ENCODE peak calls at places on chromosomes 16 and 17, in five cellular contexts. One of them, this sample, is unnamed.

GRCh38 chr17:80219013-80219776 is 938 bp downstream of the SGSH start:
- DNase-seq in HFF-Myc: peak; percentile 45
- DNase-seq in body of pancreas: peak; percentile 86
- DNase-seq in transverse colon: peak; percentile 87
- DNase-seq in progenitor cell of endocrine pancreas: no peak
- DNase-seq in this sample: no peak

GRCh38 chr17:45346255-45347015 is 29.6 kb upstream of the MAP3K14 start:
- DNase-seq in HFF-Myc: no peak
- DNase-seq in body of pancreas: no peak
- DNase-seq in transverse colon: peak; percentile 6
- DNase-seq in progenitor cell of endocrine pancreas: no peak
- DNase-seq in this sample: no peak

GRCh38 chr16:5510819-5511370 is 413.3 kb upstream of the EEF2KMT start:
- DNase-seq in HFF-Myc: no peak
- DNase-seq in body of pancreas: no peak
- DNase-seq in transverse colon: no peak
- DNase-seq in progenitor cell of endocrine pancreas: no peak
- DNase-seq in this sample: no peak

GRCh38 chr17:73595068-73595865 is 49.0 kb downstream of the SDK2 start:
- DNase-seq in HFF-Myc: no peak
- DNase-seq in body of pancreas: no peak
- DNase-seq in transverse colon: peak; percentile 45
- DNase-seq in progenitor cell of endocrine pancreas: peak; percentile 34
- DNase-seq in this sample: no peak

GRCh38 chr17:41710472-41711090 is 1.6 kb upstream of the GAST start:
- DNase-seq in HFF-Myc: no peak
- DNase-seq in body of pancreas: peak; percentile 59
- DNase-seq in transverse colon: no peak
- DNase-seq in progenitor cell of endocrine pancreas: no peak
- DNase-seq in this sample: no peak

GRCh38 chr16:56628486-56629035 is 3.0 kb downstream of the MT1E start:
- DNase-seq in HFF-Myc: no peak
- DNase-seq in body of pancreas: no peak
- DNase-seq in transverse colon: no peak
- DNase-seq in progenitor cell of endocrine pancreas: no peak
- DNase-seq in this sample: no peak

GRCh38 chr16:68704232-68704867 is 32.7 kb upstream of the CDH1 start:
- DNase-seq in HFF-Myc: peak; percentile 39
- DNase-seq in body of pancreas: peak; percentile 95
- DNase-seq in transverse colon: peak; percentile 92
- DNase-seq in progenitor cell of endocrine pancreas: peak; percentile 67
- DNase-seq in this sample: peak; percentile 78

GRCh38 chr16:86303787-86304685 is 206.3 kb upstream of the FOXF1 start:
- DNase-seq in HFF-Myc: no peak
- DNase-seq in body of pancreas: peak; percentile 27
- DNase-seq in transverse colon: peak; percentile 43
- DNase-seq in progenitor cell of endocrine pancreas: no peak
- DNase-seq in this sample: no peak

GRCh38 chr16:57730771-57731730 is 4.5 kb upstream of the KATNB1 start:
- DNase-seq in HFF-Myc: no peak
- DNase-seq in body of pancreas: no peak
- DNase-seq in transverse colon: no peak
- DNase-seq in progenitor cell of endocrine pancreas: no peak
- DNase-seq in this sample: no peak

GRCh38 chr17:75346906-75347305 is 57.7 kb upstream of the SLC25A19 start:
- DNase-seq in HFF-Myc: no peak
- DNase-seq in body of pancreas: no peak
- DNase-seq in transverse colon: no peak
- DNase-seq in progenitor cell of endocrine pancreas: no peak
- DNase-seq in this sample: no peak

GRCh38 chr16:58792188-58792587 is 58.1 kb upstream of the GOT2 start:
- DNase-seq in HFF-Myc: no peak
- DNase-seq in body of pancreas: no peak
- DNase-seq in transverse colon: no peak
- DNase-seq in progenitor cell of endocrine pancreas: no peak
- DNase-seq in this sample: no peak

GRCh38 chr17:7854078-7854777 is 638 bp upstream of the TMEM88 start:
- DNase-seq in HFF-Myc: no peak
- DNase-seq in body of pancreas: no peak
- DNase-seq in transverse colon: no peak
- DNase-seq in progenitor cell of endocrine pancreas: no peak
- DNase-seq in this sample: peak; percentile 68

GRCh38 chr17:67289174-67289876 is 44.3 kb upstream of the HELZ start:
- DNase-seq in HFF-Myc: no peak
- DNase-seq in body of pancreas: peak; percentile 66
- DNase-seq in transverse colon: peak; percentile 30
- DNase-seq in progenitor cell of endocrine pancreas: no peak
- DNase-seq in this sample: no peak

GRCh38 chr16:49019081-49019633 is 262.5 kb downstream of the CBLN1 start:
- DNase-seq in HFF-Myc: peak; percentile 86
- DNase-seq in body of pancreas: peak; percentile 5
- DNase-seq in transverse colon: no peak
- DNase-seq in progenitor cell of endocrine pancreas: no peak
- DNase-seq in this sample: no peak

GRCh38 chr16:49020436-49020835 is 261.2 kb downstream of the CBLN1 start:
- DNase-seq in HFF-Myc: no peak
- DNase-seq in body of pancreas: no peak
- DNase-seq in transverse colon: no peak
- DNase-seq in progenitor cell of endocrine pancreas: no peak
- DNase-seq in this sample: no peak

GRCh38 chr16:49021136-49021535 is 260.5 kb downstream of the CBLN1 start:
- DNase-seq in HFF-Myc: peak; percentile 98
- DNase-seq in body of pancreas: no peak
- DNase-seq in transverse colon: no peak
- DNase-seq in progenitor cell of endocrine pancreas: no peak
- DNase-seq in this sample: no peak

GRCh38 chr16:49018259-49018931 is 263.2 kb downstream of the CBLN1 start:
- DNase-seq in HFF-Myc: no peak
- DNase-seq in body of pancreas: no peak
- DNase-seq in transverse colon: no peak
- DNase-seq in progenitor cell of endocrine pancreas: no peak
- DNase-seq in this sample: no peak

GRCh38 chr16:49019826-49020401 is 261.7 kb downstream of the CBLN1 start:
- DNase-seq in HFF-Myc: no peak
- DNase-seq in body of pancreas: peak; percentile 27
- DNase-seq in transverse colon: no peak
- DNase-seq in progenitor cell of endocrine pancreas: no peak
- DNase-seq in this sample: no peak
- TF ChIP-seq CTCF in HFF-Myc: no peak
- TF ChIP-seq CTCF in body of pancreas: no peak
- TF ChIP-seq CTCF in transverse colon: no peak
- TF ChIP-seq CTCF in progenitor cell of endocrine pancreas: no peak
- TF ChIP-seq CTCF in this sample: peak; percentile 20

GRCh38 chr16:397135-397661 is at the start of gene NME4:
- DNase-seq in HFF-Myc: no peak
- DNase-seq in body of pancreas: no peak
- DNase-seq in transverse colon: peak; percentile 40
- DNase-seq in progenitor cell of endocrine pancreas: peak; percentile 37
- DNase-seq in this sample: no peak

GRCh38 chr16:396605-397004 is 394 bp upstream of the NME4 start:
- DNase-seq in HFF-Myc: no peak
- DNase-seq in body of pancreas: no peak
- DNase-seq in transverse colon: peak; percentile 39
- DNase-seq in progenitor cell of endocrine pancreas: no peak
- DNase-seq in this sample: no peak

GRCh38 chr16:399278-400019 is 2.2 kb upstream of the DECR2 start:
- DNase-seq in HFF-Myc: no peak
- DNase-seq in body of pancreas: no peak
- DNase-seq in transverse colon: no peak
- DNase-seq in progenitor cell of endocrine pancreas: no peak
- DNase-seq in this sample: no peak

GRCh38 chr16:398551-399277 is 1.7 kb downstream of the NME4 start:
- DNase-seq in HFF-Myc: no peak
- DNase-seq in body of pancreas: no peak
- DNase-seq in transverse colon: no peak
- DNase-seq in progenitor cell of endocrine pancreas: no peak
- DNase-seq in this sample: no peak

GRCh38 chr16:397736-398332 is 835 bp downstream of the NME4 start:
- DNase-seq in HFF-Myc: peak; percentile 17
- DNase-seq in body of pancreas: peak; percentile 87
- DNase-seq in transverse colon: peak; percentile 81
- DNase-seq in progenitor cell of endocrine pancreas: peak; percentile 75
- DNase-seq in this sample: no peak
- TF ChIP-seq CTCF in HFF-Myc: no peak
- TF ChIP-seq CTCF in body of pancreas: peak; percentile 68
- TF ChIP-seq CTCF in transverse colon: peak; percentile 80
- TF ChIP-seq CTCF in progenitor cell of endocrine pancreas: peak; percentile 55
- TF ChIP-seq CTCF in this sample: peak; percentile 70

GRCh38 chr17:32444301-32445074 is at the start of gene PSMD11:
- DNase-seq in HFF-Myc: peak; percentile 84
- DNase-seq in body of pancreas: peak; percentile 98
- DNase-seq in transverse colon: peak; percentile 98
- DNase-seq in progenitor cell of endocrine pancreas: peak; percentile 99
- DNase-seq in this sample: peak; percentile 99
- TF ChIP-seq CTCF in HFF-Myc: peak; percentile 91
- TF ChIP-seq CTCF in body of pancreas: peak; percentile 92
- TF ChIP-seq CTCF in transverse colon: peak; percentile 81
- TF ChIP-seq CTCF in progenitor cell of endocrine pancreas: peak; percentile 98
- TF ChIP-seq CTCF in this sample: peak; percentile 99

GRCh38 chr17:49574945-49575523 is 637 bp upstream of the NXPH3 start:
- DNase-seq in HFF-Myc: no peak
- DNase-seq in body of pancreas: no peak
- DNase-seq in transverse colon: no peak
- DNase-seq in progenitor cell of endocrine pancreas: no peak
- DNase-seq in this sample: no peak

GRCh38 chr17:49576906-49577650 is 1.4 kb downstream of the NXPH3 start:
- DNase-seq in HFF-Myc: no peak
- DNase-seq in body of pancreas: no peak
- DNase-seq in transverse colon: no peak
- DNase-seq in progenitor cell of endocrine pancreas: no peak
- DNase-seq in this sample: no peak

GRCh38 chr17:49574283-49574892 is 1.3 kb upstream of the NXPH3 start:
- DNase-seq in HFF-Myc: no peak
- DNase-seq in body of pancreas: no peak
- DNase-seq in transverse colon: no peak
- DNase-seq in progenitor cell of endocrine pancreas: no peak
- DNase-seq in this sample: no peak

GRCh38 chr17:49576121-49576905 is 642 bp downstream of the NXPH3 start:
- DNase-seq in HFF-Myc: no peak
- DNase-seq in body of pancreas: no peak
- DNase-seq in transverse colon: no peak
- DNase-seq in progenitor cell of endocrine pancreas: no peak
- DNase-seq in this sample: no peak

GRCh38 chr17:49575524-49576120 is at the start of gene NXPH3:
- DNase-seq in HFF-Myc: no peak
- DNase-seq in body of pancreas: peak; percentile 49
- DNase-seq in transverse colon: peak; percentile 74
- DNase-seq in progenitor cell of endocrine pancreas: peak; percentile 68
- DNase-seq in this sample: peak; percentile 86
- TF ChIP-seq CTCF in HFF-Myc: no peak
- TF ChIP-seq CTCF in body of pancreas: no peak
- TF ChIP-seq CTCF in transverse colon: no peak
- TF ChIP-seq CTCF in progenitor cell of endocrine pancreas: peak; percentile 70
- TF ChIP-seq CTCF in this sample: peak; percentile 78